ENCODE peak calls at places on chromosomes 1 and 21, in five cellular contexts. One of them, this sample, is unnamed. For H3K4me1 and H3K36me3, the result is how much of the 10 kb centered on the place peaks cover.

GRCh38 chr21:31873275-31873695 is 465 bp downstream of the HUNK start:
- DNase-seq in GM23248: no peak
- DNase-seq in mesenchymal stem cell: no peak
- DNase-seq in IMR-90: no peak
- DNase-seq in HCT116: no peak
- DNase-seq in this sample: peak

GRCh38 chr1:1569341-1569740 is 5.3 kb downstream of the SSU72 start:
- DNase-seq in GM23248: no peak
- DNase-seq in mesenchymal stem cell: no peak
- DNase-seq in IMR-90: no peak
- DNase-seq in HCT116: no peak
- DNase-seq in this sample: no peak

GRCh38 chr1:27418326-27418761 is 25.9 kb downstream of the GPR3 start:
- DNase-seq in GM23248: peak
- DNase-seq in mesenchymal stem cell: peak
- DNase-seq in IMR-90: peak
- DNase-seq in HCT116: no peak
- DNase-seq in this sample: peak

GRCh38 chr1:47393141-47393540 is 22.9 kb upstream of the FOXE3 start:
- DNase-seq in GM23248: peak
- DNase-seq in mesenchymal stem cell: no peak
- DNase-seq in IMR-90: peak
- DNase-seq in HCT116: no peak
- DNase-seq in this sample: no peak

GRCh38 chr1:240611228-240611618 is 732 bp downstream of the GREM2 start:
- DNase-seq in GM23248: no peak
- DNase-seq in mesenchymal stem cell: no peak
- DNase-seq in IMR-90: no peak
- DNase-seq in HCT116: no peak
- DNase-seq in this sample: no peak

GRCh38 chr21:37195078-37195477 is 72.1 kb downstream of the VPS26C start:
- DNase-seq in GM23248: no peak
- DNase-seq in mesenchymal stem cell: no peak
- DNase-seq in IMR-90: no peak
- DNase-seq in HCT116: no peak
- DNase-seq in this sample: no peak

GRCh38 chr1:224579526-224579925 is 36.6 kb upstream of the CNIH3 start:
- DNase-seq in GM23248: peak
- DNase-seq in mesenchymal stem cell: peak
- DNase-seq in IMR-90: peak
- DNase-seq in HCT116: no peak
- DNase-seq in this sample: peak

GRCh38 chr1:53893999-53894636 is at the start of gene DIO1:
- DNase-seq in GM23248: no peak
- DNase-seq in mesenchymal stem cell: no peak
- DNase-seq in IMR-90: no peak
- DNase-seq in HCT116: no peak
- DNase-seq in this sample: no peak

GRCh38 chr1:234730542-234731370 is 120.8 kb upstream of the IRF2BP2 start:
- DNase-seq in GM23248: no peak
- DNase-seq in mesenchymal stem cell: no peak
- DNase-seq in IMR-90: no peak
- DNase-seq in HCT116: no peak
- DNase-seq in this sample: no peak

GRCh38 chr1:167701510-167701909 is 20.3 kb upstream of the MPZL1 start:
- DNase-seq in GM23248: no peak
- DNase-seq in mesenchymal stem cell: no peak
- DNase-seq in IMR-90: no peak
- DNase-seq in HCT116: no peak
- DNase-seq in this sample: no peak

GRCh38 chr1:152188673-152189591 is 29.9 kb upstream of the RPTN start:
- DNase-seq in GM23248: peak
- DNase-seq in mesenchymal stem cell: no peak
- DNase-seq in IMR-90: peak
- DNase-seq in HCT116: no peak
- DNase-seq in this sample: peak

GRCh38 chr1:162033445-162033844 is 9.8 kb upstream of the OLFML2B start:
- DNase-seq in GM23248: no peak
- DNase-seq in mesenchymal stem cell: no peak
- DNase-seq in IMR-90: no peak
- DNase-seq in HCT116: no peak
- DNase-seq in this sample: no peak

GRCh38 chr1:54400321-54400720 is 5.9 kb downstream of the SSBP3 start:
- DNase-seq in GM23248: no peak
- DNase-seq in mesenchymal stem cell: no peak
- DNase-seq in IMR-90: no peak
- DNase-seq in HCT116: no peak
- DNase-seq in this sample: no peak

GRCh38 chr1:223007250-223007649 is 135.8 kb downstream of the TLR5 start:
- DNase-seq in GM23248: no peak
- DNase-seq in mesenchymal stem cell: no peak
- DNase-seq in IMR-90: no peak
- DNase-seq in HCT116: no peak
- DNase-seq in this sample: peak

GRCh38 chr1:8047686-8048522 is 21.8 kb upstream of the ERRFI1 start:
- DNase-seq in GM23248: peak
- DNase-seq in mesenchymal stem cell: peak
- DNase-seq in IMR-90: peak
- DNase-seq in HCT116: peak
- DNase-seq in this sample: peak

GRCh38 chr1:204296431-204296988 is 63.2 kb downstream of the PLEKHA6 start:
- DNase-seq in GM23248: peak
- DNase-seq in mesenchymal stem cell: peak
- DNase-seq in IMR-90: peak
- DNase-seq in HCT116: no peak
- DNase-seq in this sample: peak

GRCh38 chr1:116724765-116725375 is 29.4 kb upstream of the CD2 start:
- DNase-seq in GM23248: peak
- DNase-seq in mesenchymal stem cell: peak
- DNase-seq in IMR-90: peak
- DNase-seq in HCT116: peak
- DNase-seq in this sample: peak

GRCh38 chr1:37475380-37476086 is 1.2 kb downstream of the ZC3H12A start:
- DNase-seq in GM23248: peak
- DNase-seq in mesenchymal stem cell: no peak
- DNase-seq in IMR-90: no peak
- DNase-seq in HCT116: no peak
- DNase-seq in this sample: no peak

GRCh38 chr1:179121159-179121938 is 39.5 kb downstream of the TOR3A start:
- DNase-seq in GM23248: peak
- DNase-seq in mesenchymal stem cell: peak
- DNase-seq in IMR-90: peak
- DNase-seq in HCT116: peak
- DNase-seq in this sample: peak

GRCh38 chr1:27873671-27874384 is 1.5 kb downstream of the THEMIS2 start:
- DNase-seq in GM23248: no peak
- DNase-seq in mesenchymal stem cell: no peak
- DNase-seq in IMR-90: no peak
- DNase-seq in HCT116: no peak
- DNase-seq in this sample: no peak

GRCh38 chr1:94925561-94926364 is 1.1 kb downstream of the CNN3 start:
- DNase-seq in GM23248: peak
- DNase-seq in mesenchymal stem cell: peak
- DNase-seq in IMR-90: peak
- DNase-seq in HCT116: peak
- DNase-seq in this sample: peak

GRCh38 chr1:14614326-14614725 is 15.8 kb downstream of the KAZN start:
- DNase-seq in GM23248: no peak
- DNase-seq in mesenchymal stem cell: no peak
- DNase-seq in IMR-90: no peak
- DNase-seq in HCT116: no peak
- DNase-seq in this sample: no peak

GRCh38 chr1:109502368-109502851 is 7.1 kb downstream of the AMIGO1 start:
- DNase-seq in GM23248: no peak
- DNase-seq in mesenchymal stem cell: no peak
- DNase-seq in IMR-90: no peak
- DNase-seq in HCT116: no peak
- DNase-seq in this sample: no peak

GRCh38 chr1:170063109-170063826 is 11.2 kb downstream of the KIFAP3 start:
- DNase-seq in GM23248: peak
- DNase-seq in mesenchymal stem cell: no peak
- DNase-seq in IMR-90: peak
- DNase-seq in HCT116: peak
- DNase-seq in this sample: no peak

DNA sequence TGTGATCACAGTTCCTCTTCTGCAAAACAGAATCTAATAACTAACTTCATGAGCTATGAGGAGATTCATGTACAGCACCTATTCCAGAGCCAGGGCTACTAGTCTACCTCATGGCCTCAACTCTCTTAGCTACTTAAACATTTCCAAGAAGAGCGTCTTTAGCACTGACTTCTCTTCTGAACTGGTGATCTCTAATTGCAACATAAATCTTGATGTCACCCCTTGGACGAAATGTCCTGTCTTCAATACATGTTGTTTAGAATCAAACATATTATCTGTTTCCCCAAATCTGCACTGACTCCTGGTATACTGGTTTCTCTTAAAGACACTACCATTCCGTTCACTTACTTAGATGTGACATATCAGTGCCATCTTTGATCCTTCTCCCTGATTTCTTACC is 88.2 kb downstream of the GRIK1 start:
- DNase-seq in GM23248: no peak
- DNase-seq in mesenchymal stem cell: no peak
- DNase-seq in IMR-90: no peak
- DNase-seq in HCT116: no peak
- DNase-seq in this sample: no peak
- H3K4me1 ChIP-seq in GM23248: under half
- H3K4me1 ChIP-seq in mesenchymal stem cell: under half
- H3K4me1 ChIP-seq in IMR-90: under half
- H3K4me1 ChIP-seq in HCT116: under half
- H3K4me1 ChIP-seq in this sample: under half

GRCh38 chr1:117883620-117884019 is 45.8 kb downstream of the GDAP2 start:
- DNase-seq in GM23248: peak
- DNase-seq in mesenchymal stem cell: no peak
- DNase-seq in IMR-90: peak
- DNase-seq in HCT116: no peak
- DNase-seq in this sample: no peak
- H3K9ac ChIP-seq in GM23248: no peak
- H3K9ac ChIP-seq in mesenchymal stem cell: no peak
- H3K9ac ChIP-seq in IMR-90: no peak
- H3K9ac ChIP-seq in HCT116: no peak
- H3K9ac ChIP-seq in this sample: no peak

DNA sequence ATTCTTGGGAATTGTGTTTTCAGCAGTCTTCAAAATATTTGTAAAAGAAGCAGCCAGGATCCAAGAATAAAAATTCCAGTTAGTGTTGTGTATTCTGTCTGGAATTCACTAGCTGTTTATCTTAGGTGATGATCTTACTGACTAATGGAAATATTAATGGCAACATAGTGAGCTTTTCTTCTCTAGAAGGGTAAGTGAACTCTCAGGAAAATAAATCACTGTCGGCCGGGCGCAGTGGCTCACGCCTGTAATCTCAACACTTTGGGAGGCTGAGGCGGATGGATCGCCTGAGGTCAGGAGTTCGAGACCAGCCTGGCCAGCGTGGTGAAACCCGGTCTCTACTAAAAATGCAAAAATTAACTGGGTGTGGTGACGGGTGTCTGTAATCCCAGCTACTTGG is 87.4 kb upstream of the KIF1B start:
- DNase-seq in GM23248: peak
- DNase-seq in mesenchymal stem cell: peak
- DNase-seq in IMR-90: peak
- DNase-seq in HCT116: no peak
- DNase-seq in this sample: peak
- H3K36me3 ChIP-seq in GM23248: under half
- H3K36me3 ChIP-seq in mesenchymal stem cell: under half
- H3K36me3 ChIP-seq in IMR-90: under half
- H3K36me3 ChIP-seq in HCT116: under half
- H3K36me3 ChIP-seq in this sample: half or more

GRCh38 chr1:85339671-85340399 is 63.4 kb upstream of the BCL10 start:
- DNase-seq in GM23248: no peak
- DNase-seq in mesenchymal stem cell: no peak
- DNase-seq in IMR-90: no peak
- DNase-seq in HCT116: no peak
- DNase-seq in this sample: no peak

GRCh38 chr1:85342177-85342576 is 65.7 kb upstream of the BCL10 start:
- DNase-seq in GM23248: peak
- DNase-seq in mesenchymal stem cell: no peak
- DNase-seq in IMR-90: peak
- DNase-seq in HCT116: no peak
- DNase-seq in this sample: no peak

GRCh38 chr1:85339089-85339488 is 62.7 kb upstream of the BCL10 start:
- DNase-seq in GM23248: peak
- DNase-seq in mesenchymal stem cell: peak
- DNase-seq in IMR-90: peak
- DNase-seq in HCT116: peak
- DNase-seq in this sample: no peak

GRCh38 chr1:85343213-85343611 is 66.8 kb upstream of the BCL10 start:
- DNase-seq in GM23248: peak
- DNase-seq in mesenchymal stem cell: no peak
- DNase-seq in IMR-90: no peak
- DNase-seq in HCT116: no peak
- DNase-seq in this sample: peak

DNA sequence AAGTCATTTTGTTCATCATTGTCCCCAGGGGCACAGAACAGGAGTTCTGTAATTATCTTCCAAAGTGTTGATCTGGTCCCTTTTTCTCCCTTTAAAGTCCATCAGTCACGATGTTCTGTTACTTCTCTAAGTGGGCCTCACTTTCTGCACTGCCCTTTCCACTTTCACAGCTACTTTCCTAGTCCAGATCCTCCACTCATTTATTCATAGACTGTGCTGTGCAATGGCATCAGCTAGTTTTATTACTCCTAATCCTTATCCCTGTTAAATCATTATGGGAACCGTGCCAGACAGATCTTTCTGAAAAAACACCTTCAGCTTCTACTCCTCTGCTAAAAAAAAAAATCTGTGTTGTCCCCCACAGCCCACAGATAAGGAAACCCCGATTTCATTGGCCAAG is 64.0 kb upstream of the BCL10 start:
- DNase-seq in GM23248: no peak
- DNase-seq in mesenchymal stem cell: no peak
- DNase-seq in IMR-90: no peak
- DNase-seq in HCT116: no peak
- DNase-seq in this sample: no peak
- H3K4me1 ChIP-seq in GM23248: half or more
- H3K4me1 ChIP-seq in mesenchymal stem cell: under half
- H3K4me1 ChIP-seq in IMR-90: under half
- H3K4me1 ChIP-seq in HCT116: under half
- H3K4me1 ChIP-seq in this sample: half or more

GRCh38 chr1:209767706-209768105 is 11.9 kb downstream of the TRAF3IP3 start:
- DNase-seq in GM23248: no peak
- DNase-seq in mesenchymal stem cell: no peak
- DNase-seq in IMR-90: no peak
- DNase-seq in HCT116: no peak
- DNase-seq in this sample: no peak
- H3K9ac ChIP-seq in GM23248: no peak
- H3K9ac ChIP-seq in mesenchymal stem cell: no peak
- H3K9ac ChIP-seq in IMR-90: no peak
- H3K9ac ChIP-seq in HCT116: no peak
- H3K9ac ChIP-seq in this sample: no peak

GRCh38 chr1:113146242-113147072 is 73.5 kb downstream of the LRIG2 start:
- DNase-seq in GM23248: peak
- DNase-seq in mesenchymal stem cell: peak
- DNase-seq in IMR-90: peak
- DNase-seq in HCT116: no peak
- DNase-seq in this sample: no peak
- H3K36me3 ChIP-seq in GM23248: under half
- H3K36me3 ChIP-seq in mesenchymal stem cell: under half
- H3K36me3 ChIP-seq in IMR-90: under half
- H3K36me3 ChIP-seq in HCT116: under half
- H3K36me3 ChIP-seq in this sample: under half

This sample was measured in adipocyte.